ENCODE peak calls at places on chromosomes 13 and 19, in ten cellular contexts. E is CD4-positive, alpha-beta T cell; J is RPMI7951; Q is ascending aorta; Z is NCI-H460; R is heart left ventricle; N is colonic mucosa; G is HT1080; K is NCI-H1694; D is occipital lobe. B is an unnamed sample.

GRCh38 chr13:73166204-73166603 is 107.4 kb downstream of the KLF5 start:
- DNase-seq in E (no peak), J (no peak), Q (no peak), Z (no peak), R (no peak), N (no peak), G (no peak), K (no peak), D (no peak), B (no peak)

GRCh38 chr13:112168771-112169170 is 101.8 kb downstream of the SOX1 start:
- DNase-seq in E (no peak), J (no peak), Q (no peak), Z (no peak), R (no peak), N (no peak), G (no peak), K (no peak), D (no peak), B (no peak)

GRCh38 chr19:3970313-3970807 is 539 bp downstream of the DAPK3 start:
- DNase-seq in E (no peak), J (no peak), Q (no peak), Z (no peak), R (no peak), N (no peak), G (no peak), K (no peak), D (no peak), B (no peak)

GRCh38 chr19:27881213-27881612 is 1331.7 kb downstream of the UQCRFS1 start:
- DNase-seq in E (no peak), J (no peak), Q (no peak), Z (no peak), R (no peak), N (no peak), G (no peak), K (no peak), D (no peak), B (no peak)

GRCh38 chr19:4694211-4694987 is 24.3 kb upstream of the MYDGF start:
- DNase-seq in E (no peak), J (peak), Q (no peak), Z (peak), R (peak), N (no peak), G (peak), K (peak), D (peak), B (peak)

GRCh38 chr13:37617162-37617561 is 18.6 kb upstream of the POSTN start:
- DNase-seq in E (no peak), J (peak), Q (no peak), Z (peak), R (no peak), N (no peak), G (peak), K (no peak), D (no peak), B (peak)

GRCh38 chr13:23985846-23986245 is 88.5 kb upstream of the C1QTNF9B start:
- DNase-seq in E (no peak), J (no peak), Q (no peak), Z (no peak), R (no peak), N (no peak), G (no peak), K (no peak), D (no peak), B (no peak)

GRCh38 chr19:35860818-35861639 is 4.3 kb downstream of the KIRREL2 start:
- DNase-seq in E (no peak), J (no peak), Q (no peak), Z (no peak), R (no peak), N (no peak), G (no peak), K (no peak), D (no peak), B (no peak)

GRCh38 chr19:1264801-1265610 is 4.1 kb upstream of the CIRBP start:
- DNase-seq in E (no peak), J (peak), Q (peak), Z (peak), R (peak), N (peak), G (peak), K (no peak), D (no peak), B (peak)

GRCh38 chr13:34822681-34823080 is 119.4 kb upstream of the NBEA start:
- DNase-seq in E (no peak), J (no peak), Q (no peak), Z (no peak), R (no peak), N (no peak), G (no peak), K (no peak), D (no peak), B (no peak)

GRCh38 chr19:38649305-38650179 is 2.1 kb downstream of the ACTN4 start:
- DNase-seq in E (no peak), J (peak), Q (no peak), Z (no peak), R (peak), N (peak), G (peak), K (no peak), D (no peak), B (peak)

GRCh38 chr13:59533561-59534337 is 630.0 kb downstream of the DIAPH3 start:
- DNase-seq in E (no peak), J (no peak), Q (no peak), Z (no peak), R (no peak), N (no peak), G (peak), K (no peak), D (no peak), B (peak)

GRCh38 chr19:29672319-29672932 is 7.2 kb downstream of the PLEKHF1 start:
- DNase-seq in E (no peak), J (no peak), Q (no peak), Z (no peak), R (no peak), N (no peak), G (no peak), K (no peak), D (no peak), B (no peak)

GRCh38 chr13:114011226-114011625 is 37.4 kb upstream of the C13orf46 start:
- DNase-seq in E (no peak), J (no peak), Q (no peak), Z (no peak), R (peak), N (no peak), G (no peak), K (no peak), D (no peak), B (no peak)

GRCh38 chr13:100454876-100455275 is 133.7 kb downstream of the GGACT start:
- DNase-seq in E (no peak), J (peak), Q (no peak), Z (no peak), R (no peak), N (peak), G (peak), K (no peak), D (no peak), B (peak)

GRCh38 chr19:35622750-35623149 is 6.1 kb upstream of the RBM42 start:
- DNase-seq in E (no peak), J (no peak), Q (no peak), Z (no peak), R (no peak), N (no peak), G (no peak), K (no peak), D (no peak), B (no peak)

GRCh38 chr19:6848986-6849385 is 38.4 kb upstream of the ADGRE1 start:
- DNase-seq in E (no peak), J (no peak), Q (no peak), Z (no peak), R (no peak), N (no peak), G (no peak), K (no peak), D (no peak), B (no peak)

GRCh38 chr19:38685666-38686529 is 38.4 kb downstream of the ACTN4 start:
- DNase-seq in E (no peak), J (peak), Q (no peak), Z (peak), R (no peak), N (no peak), G (peak), K (peak), D (no peak), B (peak)

GRCh38 chr19:30719991-30720329 is 347.8 kb downstream of the ZNF536 start:
- DNase-seq in E (no peak), J (no peak), Q (no peak), Z (no peak), R (peak), N (no peak), G (no peak), K (no peak), D (no peak), B (peak)

GRCh38 chr19:18687740-18688465 is 4.4 kb downstream of the CRTC1 start:
- DNase-seq in E (no peak), J (no peak), Q (no peak), Z (no peak), R (no peak), N (no peak), G (no peak), K (no peak), D (no peak), B (no peak)

GRCh38 chr13:32537580-32538233 is 888 bp downstream of the N4BP2L2 start:
- DNase-seq in E (peak), J (no peak), Q (no peak), Z (no peak), R (peak), N (peak), G (peak), K (no peak), D (no peak), B (peak)

GRCh38 chr19:18322318-18322758 is 538 bp downstream of the LSM4 start:
- DNase-seq in E (no peak), J (peak), Q (peak), Z (no peak), R (peak), N (peak), G (peak), K (peak), D (no peak), B (no peak)

GRCh38 chr19:29606420-29606747 is 301 bp downstream of the POP4 start:
- DNase-seq in E (no peak), J (no peak), Q (no peak), Z (no peak), R (no peak), N (peak), G (no peak), K (no peak), D (no peak), B (no peak)

GRCh38 chr19:12778020-12778904 is 2.9 kb upstream of the HOOK2 start:
- DNase-seq in E (no peak), J (peak), Q (peak), Z (no peak), R (peak), N (peak), G (peak), K (peak), D (peak), B (peak)

GRCh38 chr13:80744147-80744914 is 403.4 kb upstream of the SPRY2 start:
- DNase-seq in E (no peak), J (no peak), Q (no peak), Z (no peak), R (no peak), N (no peak), G (no peak), K (no peak), D (no peak), B (no peak)

GRCh38 chr13:37889102-37889501 is 19.5 kb upstream of the TRPC4 start:
- DNase-seq in E (no peak), J (peak), Q (no peak), Z (no peak), R (no peak), N (no peak), G (peak), K (no peak), D (no peak), B (peak)

GRCh38 chr13:24036115-24036514 is 124.4 kb upstream of the SPATA13 start:
- DNase-seq in E (no peak), J (no peak), Q (no peak), Z (no peak), R (no peak), N (no peak), G (no peak), K (no peak), D (no peak), B (no peak)

GRCh38 chr19:10155834-10156233 is 36.1 kb upstream of the EIF3G start:
- DNase-seq in E (no peak), J (no peak), Q (no peak), Z (no peak), R (no peak), N (no peak), G (peak), K (no peak), D (no peak), B (peak)

GRCh38 chr13:67224148-67224846 is 5.8 kb downstream of the PCDH9 start:
- DNase-seq in E (peak), J (peak), Q (peak), Z (peak), R (peak), N (peak), G (peak), K (peak), D (peak), B (peak)

GRCh38 chr19:35718345-35719041 is 690 bp downstream of the KMT2B start:
- DNase-seq in E (peak), J (no peak), Q (peak), Z (no peak), R (peak), N (peak), G (no peak), K (no peak), D (no peak), B (peak)

GRCh38 chr19:50300814-50301606 is 28.2 kb downstream of the KCNC3 start:
- DNase-seq in E (no peak), J (peak), Q (no peak), Z (peak), R (no peak), N (no peak), G (peak), K (no peak), D (no peak), B (peak)

GRCh38 chr19:46271488-46272197 is 25.2 kb upstream of the HIF3A start:
- DNase-seq in E (no peak), J (peak), Q (no peak), Z (no peak), R (no peak), N (no peak), G (peak), K (no peak), D (no peak), B (peak)

GRCh38 chr13:111604087-111604486 is 283.6 kb downstream of the TEX29 start:
- DNase-seq in E (no peak), J (no peak), Q (no peak), Z (no peak), R (no peak), N (no peak), G (no peak), K (no peak), D (no peak), B (no peak)

GRCh38 chr19:56476671-56477428 is at the start of gene ZNF667:
- DNase-seq in E (no peak), J (peak), Q (no peak), Z (no peak), R (peak), N (peak), G (no peak), K (no peak), D (peak), B (peak)

GRCh38 chr19:11142528-11143171 is 12.9 kb downstream of the SPC24 start:
- DNase-seq in E (no peak), J (peak), Q (peak), Z (peak), R (peak), N (peak), G (peak), K (no peak), D (peak), B (peak)

GRCh38 chr13:82002693-82003092 is 1661.8 kb upstream of the SPRY2 start:
- DNase-seq in E (no peak), J (no peak), Q (no peak), Z (no peak), R (no peak), N (no peak), G (no peak), K (no peak), D (no peak), B (no peak)

GRCh38 chr13:94063096-94063495 is 416.4 kb downstream of the DCT start:
- DNase-seq in E (no peak), J (no peak), Q (no peak), Z (no peak), R (no peak), N (no peak), G (no peak), K (no peak), D (no peak), B (no peak)

GRCh38 chr19:38990949-38991697 is 15.6 kb upstream of the FBXO17 start:
- DNase-seq in E (no peak), J (peak), Q (no peak), Z (no peak), R (no peak), N (no peak), G (peak), K (no peak), D (no peak), B (no peak)

GRCh38 chr19:3599776-3600183 is 6.9 kb downstream of the TBXA2R start:
- DNase-seq in E (no peak), J (no peak), Q (no peak), Z (no peak), R (no peak), N (no peak), G (no peak), K (no peak), D (no peak), B (no peak)